ENCODE peak calls at places on chromosomes 6 and 20, in nine cellular contexts. W is adipocyte; J is left ventricle myocardium superior; P is GM23248; C is LNCaP clone FGC; V is T-helper 2 cell; X is dermis blood vessel endothelial cell; I is activated CD4-positive, alpha-beta T cell treated with anti-CD3 and anti-CD28 coated beads, Interleukin-2, amount 50 U/mL, for 1 hour; D is WTC11. E is an unnamed sample.

GRCh38 chr6:130367767-130368166 is 1.9 kb downstream of the TMEM200A start:
- DNase-seq in W (no peak), J (no peak), P (no peak), C (no peak), V (no peak), X (no peak), I (no peak), D (no peak), E (no peak)

GRCh38 chr6:152874846-152875568 is 107.8 kb downstream of the FBXO5 start:
- DNase-seq in W (no peak), J (no peak), P (no peak), C (no peak), V (no peak), X (no peak), I (no peak), D (no peak), E (no peak)

GRCh38 chr6:159169193-159169555 is at the start of gene FNDC1:
- DNase-seq in W (peak), J (peak), P (peak), C (no peak), V (peak), X (peak), I (peak), D (peak), E (peak)

GRCh38 chr6:100304575-100304974 is 160.1 kb downstream of the SIM1 start:
- DNase-seq in W (no peak), J (no peak), P (no peak), C (no peak), V (no peak), X (peak), I (no peak), D (no peak), E (no peak)

GRCh38 chr6:26335631-26336323 is 29.2 kb upstream of the BTN3A2 start:
- DNase-seq in W (no peak), J (no peak), P (no peak), C (no peak), V (no peak), X (no peak), I (no peak), D (no peak), E (no peak)

GRCh38 chr6:81298751-81299150 is 453.7 kb downstream of the TENT5A start:
- DNase-seq in W (no peak), J (no peak), P (no peak), C (no peak), V (no peak), X (no peak), I (no peak), D (no peak), E (no peak)

GRCh38 chr20:36573798-36574277 is 441 bp downstream of the TGIF2 start:
- DNase-seq in W (peak), J (peak), P (peak), C (no peak), V (peak), X (peak), I (peak), D (no peak), E (peak)

GRCh38 chr6:139219271-139219729 is 72.5 kb downstream of the TXLNB start:
- DNase-seq in W (peak), J (peak), P (peak), C (peak), V (peak), X (peak), I (peak), D (peak), E (peak)

GRCh38 chr6:105900120-105900937 is 185.8 kb upstream of the PRDM1 start:
- DNase-seq in W (peak), J (no peak), P (peak), C (no peak), V (no peak), X (peak), I (no peak), D (no peak), E (no peak)

GRCh38 chr20:61662226-61662945 is 403.3 kb downstream of the TAF4 start:
- DNase-seq in W (no peak), J (peak), P (no peak), C (no peak), V (no peak), X (no peak), I (no peak), D (peak), E (no peak)

GRCh38 chr6:117205876-117206275 is 59.5 kb upstream of the VGLL2 start:
- DNase-seq in W (no peak), J (no peak), P (no peak), C (no peak), V (no peak), X (no peak), I (no peak), D (no peak), E (no peak)

GRCh38 chr6:91081452-91082067 is 494.7 kb upstream of the MAP3K7 start:
- DNase-seq in W (peak), J (no peak), P (peak), C (no peak), V (no peak), X (peak), I (no peak), D (no peak), E (no peak)

GRCh38 chr20:16111853-16112412 is 461.3 kb downstream of the KIF16B start:
- DNase-seq in W (no peak), J (no peak), P (no peak), C (no peak), V (no peak), X (no peak), I (no peak), D (no peak), E (no peak)

GRCh38 chr20:41158082-41158625 is 20.8 kb downstream of the PLCG1 start:
- DNase-seq in W (no peak), J (no peak), P (no peak), C (no peak), V (no peak), X (no peak), I (no peak), D (no peak), E (no peak)

GRCh38 chr6:34267746-34268145 is 18.9 kb upstream of the SMIM29 start:
- DNase-seq in W (no peak), J (no peak), P (no peak), C (no peak), V (no peak), X (no peak), I (no peak), D (no peak), E (no peak)

GRCh38 chr20:38771621-38772020 is 23.4 kb downstream of the ACTR5 start:
- DNase-seq in W (no peak), J (no peak), P (no peak), C (no peak), V (no peak), X (no peak), I (no peak), D (no peak), E (no peak)

GRCh38 chr6:146700078-146700686 is 101.4 kb downstream of the ADGB start:
- DNase-seq in W (peak), J (no peak), P (peak), C (peak), V (no peak), X (peak), I (peak), D (peak), E (no peak)

GRCh38 chr6:43096451-43097097 is 20.5 kb downstream of the PTK7 start:
- DNase-seq in W (peak), J (no peak), P (peak), C (peak), V (no peak), X (peak), I (no peak), D (peak), E (peak)

GRCh38 chr6:148757944-148758343 is 11.1 kb downstream of the UST start:
- DNase-seq in W (no peak), J (no peak), P (no peak), C (no peak), V (no peak), X (no peak), I (no peak), D (no peak), E (no peak)

GRCh38 chr6:108117427-108118358 is 43.2 kb upstream of the OSTM1 start:
- DNase-seq in W (peak), J (peak), P (peak), C (no peak), V (no peak), X (peak), I (no peak), D (peak), E (peak)

GRCh38 chr6:51468704-51469103 is 618.7 kb downstream of the PKHD1 start:
- DNase-seq in W (no peak), J (no peak), P (no peak), C (no peak), V (no peak), X (no peak), I (no peak), D (no peak), E (no peak)

GRCh38 chr6:19356692-19357091 is 480.5 kb upstream of the ID4 start:
- DNase-seq in W (no peak), J (no peak), P (peak), C (no peak), V (no peak), X (no peak), I (no peak), D (no peak), E (no peak)

GRCh38 chr20:58139849-58140786 is 88.3 kb downstream of the ANKRD60 start:
- DNase-seq in W (no peak), J (no peak), P (no peak), C (no peak), V (no peak), X (no peak), I (no peak), D (no peak), E (no peak)

GRCh38 chr6:36829919-36830544 is 9.2 kb downstream of the CPNE5 start:
- DNase-seq in W (no peak), J (peak), P (no peak), C (peak), V (no peak), X (peak), I (no peak), D (no peak), E (peak)

GRCh38 chr6:151058021-151058733 is 181.6 kb upstream of the AKAP12 start:
- DNase-seq in W (no peak), J (peak), P (no peak), C (no peak), V (no peak), X (peak), I (no peak), D (no peak), E (no peak)

E was measured in lower lobe of right lung.